ENCODE peak calls at places on chromosomes 2 and 18, in four cellular contexts. One of them, this sample, is unnamed.

GRCh38 chr2:172434821-172435607 is 7.6 kb downstream of the ITGA6 start:
- DNase-seq in astrocyte: no peak
- DNase-seq in neural crest cell: no peak
- DNase-seq in A549: no peak
- DNase-seq in this sample: no peak

GRCh38 chr2:27131429-27131828 is 3.0 kb downstream of the PREB start:
- DNase-seq in astrocyte: no peak
- DNase-seq in A549: no peak
- DNase-seq in neural crest cell: no peak
- DNase-seq in this sample: no peak

GRCh38 chr2:25030702-25031101 is 11.2 kb upstream of the EFR3B start:
- DNase-seq in A549: no peak
- DNase-seq in neural crest cell: no peak
- DNase-seq in astrocyte: no peak
- DNase-seq in this sample: no peak

GRCh38 chr2:150214626-150215025 is 272.8 kb downstream of the RND3 start:
- DNase-seq in astrocyte: no peak
- DNase-seq in neural crest cell: no peak
- DNase-seq in A549: peak
- DNase-seq in this sample: peak

GRCh38 chr2:135676031-135676430 is 65.6 kb upstream of the UBXN4 start:
- DNase-seq in astrocyte: no peak
- DNase-seq in neural crest cell: no peak
- DNase-seq in A549: no peak
- DNase-seq in this sample: no peak

GRCh38 chr2:8352300-8352699 is 329.6 kb upstream of the ID2 start:
- DNase-seq in neural crest cell: no peak
- DNase-seq in A549: no peak
- DNase-seq in astrocyte: no peak
- DNase-seq in this sample: no peak

GRCh38 chr2:61855178-61855523 is 1.3 kb upstream of the FAM161A start:
- DNase-seq in astrocyte: peak
- DNase-seq in neural crest cell: no peak
- DNase-seq in A549: peak
- DNase-seq in this sample: peak

GRCh38 chr18:9719421-9719981 is 11.4 kb downstream of the RAB31 start:
- DNase-seq in neural crest cell: no peak
- DNase-seq in A549: peak
- DNase-seq in astrocyte: peak
- DNase-seq in this sample: no peak

GRCh38 chr2:179613701-179614100 is 247.7 kb downstream of the ZNF385B start:
- DNase-seq in neural crest cell: no peak
- DNase-seq in A549: no peak
- DNase-seq in astrocyte: no peak
- DNase-seq in this sample: no peak

GRCh38 chr2:176562359-176563043 is 293.3 kb downstream of the MTX2 start:
- DNase-seq in astrocyte: peak
- DNase-seq in A549: peak
- DNase-seq in neural crest cell: no peak
- DNase-seq in this sample: peak

GRCh38 chr2:110638976-110639695 is 38.7 kb downstream of the BUB1 start:
- DNase-seq in neural crest cell: no peak
- DNase-seq in A549: no peak
- DNase-seq in astrocyte: no peak
- DNase-seq in this sample: no peak

GRCh38 chr2:112493858-112494648 is 12.1 kb downstream of the TTL start:
- DNase-seq in A549: peak
- DNase-seq in neural crest cell: no peak
- DNase-seq in astrocyte: peak
- DNase-seq in this sample: peak

GRCh38 chr2:109171444-109172334 is 42.7 kb downstream of the SH3RF3 start:
- DNase-seq in A549: peak
- DNase-seq in neural crest cell: no peak
- DNase-seq in astrocyte: peak
- DNase-seq in this sample: no peak

GRCh38 chr18:56919190-56919589 is 227.7 kb upstream of the BOD1L2 start:
- DNase-seq in neural crest cell: no peak
- DNase-seq in astrocyte: no peak
- DNase-seq in A549: no peak
- DNase-seq in this sample: no peak

GRCh38 chr2:167509585-167509984 is 621.3 kb downstream of the XIRP2 start:
- DNase-seq in neural crest cell: no peak
- DNase-seq in A549: peak
- DNase-seq in astrocyte: peak
- DNase-seq in this sample: no peak

GRCh38 chr2:59789523-59789922 is 763.9 kb downstream of the BCL11A start:
- DNase-seq in neural crest cell: no peak
- DNase-seq in astrocyte: no peak
- DNase-seq in A549: no peak
- DNase-seq in this sample: no peak

GRCh38 chr2:39119732-39120520 is 925 bp downstream of the SOS1 start:
- DNase-seq in neural crest cell: peak
- DNase-seq in astrocyte: peak
- DNase-seq in A549: peak
- DNase-seq in this sample: peak

GRCh38 chr2:80489718-80490117 is 185.2 kb upstream of the LRRTM1 start:
- DNase-seq in neural crest cell: no peak
- DNase-seq in A549: peak
- DNase-seq in astrocyte: peak
- DNase-seq in this sample: no peak

GRCh38 chr18:74375999-74376398 is 60.4 kb downstream of the C18orf63 start:
- DNase-seq in A549: peak
- DNase-seq in neural crest cell: no peak
- DNase-seq in astrocyte: no peak
- DNase-seq in this sample: peak

GRCh38 chr18:78792094-78792493 is 187.5 kb upstream of the SALL3 start:
- DNase-seq in A549: no peak
- DNase-seq in neural crest cell: no peak
- DNase-seq in astrocyte: no peak
- DNase-seq in this sample: no peak

GRCh38 chr18:24875286-24875685 is 414.8 kb downstream of the HRH4 start:
- DNase-seq in A549: no peak
- DNase-seq in astrocyte: no peak
- DNase-seq in neural crest cell: no peak
- DNase-seq in this sample: no peak

GRCh38 chr18:10401489-10401888 is 52.9 kb upstream of the APCDD1 start:
- DNase-seq in A549: no peak
- DNase-seq in neural crest cell: no peak
- DNase-seq in astrocyte: peak
- DNase-seq in this sample: no peak

GRCh38 chr2:29783696-29784095 is 137.7 kb downstream of the ALK start:
- DNase-seq in astrocyte: no peak
- DNase-seq in A549: no peak
- DNase-seq in neural crest cell: no peak
- DNase-seq in this sample: no peak
- TF ChIP-seq CTCF in astrocyte: no peak
- TF ChIP-seq CTCF in A549: no peak
- TF ChIP-seq CTCF in neural crest cell: no peak
- TF ChIP-seq CTCF in this sample: no peak

GRCh38 chr18:12074734-12075133 is 18.9 kb upstream of the ANKRD62 start:
- DNase-seq in astrocyte: no peak
- DNase-seq in A549: no peak
- DNase-seq in neural crest cell: no peak
- DNase-seq in this sample: no peak

GRCh38 chr18:12079504-12080237 is 14.0 kb upstream of the ANKRD62 start:
- DNase-seq in astrocyte: peak
- DNase-seq in A549: no peak
- DNase-seq in neural crest cell: no peak
- DNase-seq in this sample: no peak

GRCh38 chr18:12076424-12077140 is 17.1 kb upstream of the ANKRD62 start:
- DNase-seq in A549: peak
- DNase-seq in astrocyte: peak
- DNase-seq in neural crest cell: peak
- DNase-seq in this sample: peak
- TF ChIP-seq CTCF in A549: no peak
- TF ChIP-seq CTCF in astrocyte: no peak
- TF ChIP-seq CTCF in neural crest cell: no peak
- TF ChIP-seq CTCF in this sample: no peak

GRCh38 chr18:1840878-1841277 is 730.4 kb downstream of the METTL4 start:
- DNase-seq in astrocyte: no peak
- DNase-seq in neural crest cell: no peak
- DNase-seq in A549: no peak
- DNase-seq in this sample: no peak

GRCh38 chr18:1848716-1849115 is 722.6 kb downstream of the METTL4 start:
- DNase-seq in astrocyte: peak
- DNase-seq in neural crest cell: no peak
- DNase-seq in A549: no peak
- DNase-seq in this sample: no peak

GRCh38 chr18:1846640-1847039 is 724.7 kb downstream of the METTL4 start:
- DNase-seq in astrocyte: peak
- DNase-seq in A549: no peak
- DNase-seq in neural crest cell: no peak
- DNase-seq in this sample: no peak
- TF ChIP-seq CTCF in astrocyte: no peak
- TF ChIP-seq CTCF in A549: no peak
- TF ChIP-seq CTCF in neural crest cell: no peak
- TF ChIP-seq CTCF in this sample: no peak

GRCh38 chr2:161943012-161943411 is 131.0 kb downstream of the DPP4 start:
- DNase-seq in A549: no peak
- DNase-seq in neural crest cell: no peak
- DNase-seq in astrocyte: no peak
- DNase-seq in this sample: no peak

GRCh38 chr2:161938335-161938734 is 135.7 kb downstream of the DPP4 start:
- DNase-seq in A549: no peak
- DNase-seq in astrocyte: no peak
- DNase-seq in neural crest cell: no peak
- DNase-seq in this sample: no peak
- TF ChIP-seq CTCF in A549: no peak
- TF ChIP-seq CTCF in astrocyte: no peak
- TF ChIP-seq CTCF in neural crest cell: no peak
- TF ChIP-seq CTCF in this sample: no peak